ENCODE peak calls at places on chromosomes 13 and 19, in ten cellular contexts. N is body of pancreas, Y is Peyer's patch, V is upper lobe of right lung, S is heart left ventricle, W is OCI-LY7, C is AG04450, A is fibroblast of lung, T is cardiac muscle cell, O is ascending aorta. P is an unnamed sample.

GRCh38 chr13:78660130-78660857 is 1.3 kb upstream of the OBI1 start:
- DNase-seq in S (no peak), Y (peak), O (no peak), N (peak), T (no peak), C (no peak), V (no peak), W (peak), A (peak), P (no peak)

GRCh38 chr13:35648109-35648508 is 171.6 kb upstream of the MAB21L1 start:
- DNase-seq in O (no peak), A (peak), W (no peak), C (no peak), Y (no peak), V (no peak), S (no peak), T (no peak), N (no peak), P (no peak)

GRCh38 chr13:111202149-111202548 is 87.0 kb downstream of the ARHGEF7 start:
- DNase-seq in W (peak), Y (no peak), V (no peak), N (no peak), C (no peak), A (no peak), T (no peak), O (peak), S (no peak), P (no peak)

GRCh38 chr19:50362030-50362412 is 3.4 kb downstream of the NAPSA start:
- DNase-seq in S (no peak), A (no peak), N (no peak), V (peak), O (no peak), T (no peak), W (no peak), C (no peak), Y (no peak), P (no peak)

GRCh38 chr19:46828484-46828883 is 22.2 kb downstream of the AP2S1 start:
- DNase-seq in T (no peak), V (no peak), Y (no peak), S (no peak), W (no peak), A (peak), C (no peak), N (no peak), O (no peak), P (no peak)

GRCh38 chr13:26946675-26947342 is 186.2 kb upstream of the GPR12 start:
- DNase-seq in Y (no peak), T (peak), S (no peak), V (no peak), A (peak), O (no peak), W (peak), N (peak), C (peak), P (no peak)

GRCh38 chr13:20901668-20902437 is 693 bp downstream of the XPO4 start:
- DNase-seq in C (no peak), V (peak), O (no peak), A (peak), N (peak), T (peak), Y (peak), S (peak), W (peak), P (peak)

GRCh38 chr13:27578121-27579030 is 42.0 kb downstream of the LNX2 start:
- DNase-seq in Y (no peak), V (no peak), A (no peak), C (no peak), O (no peak), W (no peak), N (no peak), S (no peak), T (no peak), P (no peak)

GRCh38 chr19:12701596-12702282 is 5.3 kb upstream of the FBXW9 start:
- DNase-seq in W (no peak), O (no peak), V (no peak), S (no peak), A (no peak), N (no peak), T (no peak), C (no peak), Y (no peak), P (no peak)

GRCh38 chr13:102405499-102406079 is 3.7 kb upstream of the FGF14 start:
- DNase-seq in A (peak), C (no peak), S (no peak), T (peak), W (no peak), V (no peak), O (no peak), Y (no peak), N (no peak), P (no peak)

GRCh38 chr13:48235100-48235813 is 2.3 kb downstream of the ITM2B start:
- DNase-seq in T (peak), V (no peak), A (peak), Y (peak), O (no peak), N (peak), C (no peak), S (no peak), W (peak), P (no peak)

GRCh38 chr13:84399320-84400085 is 517.2 kb upstream of the SLITRK1 start:
- DNase-seq in C (no peak), A (no peak), W (peak), O (no peak), S (no peak), N (peak), V (no peak), T (no peak), Y (no peak), P (no peak)

GRCh38 chr19:3003046-3003445 is 25.7 kb downstream of the TLE6 start:
- DNase-seq in N (no peak), Y (no peak), C (no peak), O (no peak), T (no peak), S (no peak), V (no peak), A (no peak), W (no peak), P (no peak)
- TF ChIP-seq CTCF in N (no peak), Y (no peak), C (no peak), O (no peak), T (no peak), S (no peak), V (no peak), A (no peak), W (no peak), P (no peak)

DNA sequence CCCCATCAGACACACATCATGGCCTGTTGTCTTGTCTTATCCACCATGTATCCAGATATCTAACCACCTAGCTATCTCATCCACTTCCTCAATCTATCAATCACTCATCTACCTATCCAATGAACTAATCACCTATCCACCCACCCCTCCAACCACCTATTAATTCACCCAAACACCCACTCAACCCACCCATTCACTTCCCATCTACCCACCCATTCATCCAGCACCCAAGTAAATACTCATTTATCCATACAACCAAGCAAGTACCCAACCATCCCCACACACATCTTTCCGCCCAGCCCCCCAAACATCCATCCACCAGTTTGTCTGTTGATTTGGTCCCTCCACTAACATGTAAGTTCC is 753 bp upstream of the WIZ start:
- DNase-seq in T (no peak), O (no peak), N (no peak), C (no peak), Y (no peak), V (no peak), A (no peak), S (no peak), W (no peak), P (no peak)
- H3K27ac ChIP-seq in T (no peak), O (peak), N (no peak), C (no peak), Y (peak), V (peak), A (no peak), S (peak), W (no peak), P (no peak)

GRCh38 chr19:17944301-17944700 is 11.5 kb downstream of the CCDC124 start:
- DNase-seq in Y (no peak), C (peak), N (no peak), V (no peak), T (no peak), O (no peak), W (no peak), S (no peak), A (peak), P (no peak)
- H3K4me3 ChIP-seq in Y (no peak), C (no peak), N (no peak), V (no peak), T (no peak), O (no peak), W (no peak), S (no peak), A (no peak), P (no peak)

GRCh38 chr13:38685974-38686571 is 804 bp upstream of the FREM2 start:
- DNase-seq in N (peak), S (no peak), C (no peak), V (no peak), A (peak), T (peak), W (no peak), O (no peak), Y (no peak), P (peak)
- TF ChIP-seq CTCF in N (peak), S (peak), C (no peak), V (peak), A (peak), T (peak), W (peak), O (no peak), Y (no peak), P (no peak)

DNA sequence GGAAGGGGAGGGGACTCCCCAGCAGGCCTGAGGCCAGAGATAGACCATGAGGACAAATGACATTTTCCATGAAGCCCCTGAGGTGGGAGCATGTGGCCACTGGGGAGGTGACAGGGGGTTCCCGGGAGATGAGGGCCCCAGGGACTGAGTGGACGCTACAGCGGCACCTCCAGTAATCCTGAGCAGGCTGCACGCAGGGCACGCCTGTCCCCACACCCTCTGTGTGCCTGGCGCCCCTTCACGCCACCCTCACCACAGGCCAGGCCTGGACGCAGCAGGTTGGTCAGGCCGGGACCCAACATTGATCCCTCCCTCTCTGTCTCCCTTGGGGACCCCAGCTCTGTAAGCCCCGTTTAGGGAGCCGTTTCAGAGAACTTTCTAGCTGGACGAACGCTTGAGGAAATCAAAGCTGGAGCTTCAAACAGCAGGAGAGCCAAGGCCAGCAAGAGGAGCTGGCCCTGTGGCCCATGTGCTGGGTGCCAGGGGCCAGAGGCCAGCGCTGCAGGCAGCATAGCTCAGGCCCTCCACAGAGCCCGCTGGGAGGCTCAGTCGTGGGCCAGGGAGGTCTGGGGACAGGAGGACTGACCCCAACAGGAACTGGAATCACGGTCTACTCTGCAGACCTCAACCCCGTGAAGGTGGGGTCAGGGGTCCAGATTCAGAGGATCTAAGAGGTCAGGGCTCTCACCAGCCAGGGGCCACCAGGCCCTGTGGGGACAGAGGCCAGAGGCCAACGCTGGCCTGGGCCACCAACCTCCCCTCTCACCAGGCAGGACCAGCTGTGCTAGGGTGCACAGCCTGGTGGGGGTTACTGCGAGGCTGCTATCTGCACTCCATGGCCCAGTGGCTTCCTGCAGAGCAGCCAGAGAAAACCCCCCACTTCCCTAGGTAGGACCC is 14.6 kb downstream of the LSM4 start:
- DNase-seq in Y (no peak), S (no peak), V (no peak), N (no peak), A (no peak), T (no peak), O (no peak), W (no peak), C (no peak), P (no peak)
- H3K27ac ChIP-seq in Y (no peak), S (no peak), V (peak), N (no peak), A (no peak), T (no peak), O (peak), W (peak), C (no peak), P (peak)

DNA sequence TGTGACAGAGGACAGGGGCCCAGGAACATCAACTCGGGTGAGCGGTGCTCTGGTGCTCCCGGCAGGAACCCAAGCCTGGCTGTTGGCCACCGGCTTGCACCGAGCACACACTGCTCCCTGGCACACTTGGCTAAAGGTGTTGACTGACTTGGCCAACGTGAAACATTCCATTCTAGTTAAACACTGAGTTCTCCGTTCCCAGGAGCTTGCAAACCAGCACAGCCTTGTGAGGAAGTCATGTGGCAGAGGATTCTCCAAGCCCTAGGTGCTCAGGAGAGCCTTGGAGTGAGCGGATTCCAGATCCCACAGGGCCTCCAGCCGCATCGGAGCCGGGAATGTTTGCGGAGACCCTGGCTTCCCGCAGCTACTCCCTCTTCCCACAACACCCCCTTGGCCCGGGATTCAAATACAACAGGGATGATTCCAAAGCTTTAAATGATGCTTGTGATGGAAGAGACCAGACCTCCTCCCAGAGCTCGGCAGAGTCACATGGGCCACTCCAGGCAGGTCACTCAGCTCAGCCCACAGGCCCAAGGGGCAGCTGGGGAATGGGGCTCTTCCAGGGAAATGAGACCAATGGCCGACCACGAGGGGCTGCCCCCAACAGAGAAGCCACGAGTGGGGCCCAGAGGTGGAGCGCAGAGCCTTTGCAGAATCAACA is 2.9 kb downstream of the C13orf46 start:
- DNase-seq in W (no peak), A (peak), O (peak), T (no peak), C (peak), Y (peak), S (peak), V (peak), N (peak), P (peak)
- H3K4me3 ChIP-seq in W (no peak), A (no peak), O (no peak), T (no peak), C (no peak), Y (no peak), S (no peak), V (no peak), N (no peak), P (no peak)

P was measured in left lung.